ENCODE peak calls at places on chromosome 5, in ten cellular contexts. Z is CD8-positive, alpha-beta memory T cell; I is caudate nucleus; R is adipocyte; L is GM04504; B is LHCN-M2; G is stimulated activated CD4-positive, alpha-beta T cell treated with anti-CD3 and anti-CD28 coated beads, Interleukin-12 subunit alpha, Interleukin-12 subunit beta, amount 100 ng/mL, for 24 hours; F is HT1080; S is left lobe of liver; W is OCI-LY7. O is an unnamed sample.

GRCh38 chr5:141857226-141857625 is 21.0 kb downstream of the PCDH1 start:
- DNase-seq in Z (no peak), I (no peak), R (no peak), L (no peak), B (no peak), G (no peak), F (no peak), S (no peak), W (no peak), O (no peak)

GRCh38 chr5:102583663-102584062 is 84.9 kb upstream of the SLCO6A1 start:
- DNase-seq in Z (no peak), I (no peak), R (peak; percentile 79), L (no peak), B (peak; percentile 35), G (no peak), F (peak; percentile 32), S (no peak), W (peak; percentile 8), O (peak; percentile 4)

GRCh38 chr5:81717815-81718214 is 33.1 kb downstream of the SSBP2 start:
- DNase-seq in Z (no peak), I (no peak), R (no peak), L (no peak), B (peak; percentile 16), G (no peak), F (no peak), S (no peak), W (no peak), O (no peak)

GRCh38 chr5:165029471-165029870 is 1524.1 kb downstream of the MAT2B start:
- DNase-seq in Z (no peak), I (no peak), R (no peak), L (no peak), B (peak; percentile 1), G (no peak), F (peak; percentile 62), S (no peak), W (peak; percentile 1), O (no peak)

GRCh38 chr5:115418788-115419187 is 122.3 kb upstream of the CCDC112 start:
- DNase-seq in Z (no peak), I (no peak), R (no peak), L (no peak), B (no peak), G (no peak), F (no peak), S (no peak), W (no peak), O (no peak)

GRCh38 chr5:122358382-122358990 is 46.4 kb downstream of the SNCAIP start:
- DNase-seq in Z (no peak), I (no peak), R (no peak), L (no peak), B (no peak), G (no peak), F (no peak), S (no peak), W (no peak), O (no peak)

GRCh38 chr5:65395526-65396155 is 86.1 kb downstream of the ADAMTS6 start:
- DNase-seq in Z (no peak), I (no peak), R (peak; percentile 28), L (no peak), B (peak; percentile 44), G (no peak), F (no peak), S (no peak), W (no peak), O (no peak)

GRCh38 chr5:43699910-43700309 is 96.9 kb downstream of the NNT start:
- DNase-seq in Z (no peak), I (no peak), R (no peak), L (no peak), B (no peak), G (no peak), F (no peak), S (peak; percentile 61), W (no peak), O (no peak)

GRCh38 chr5:42807722-42808447 is 3.8 kb downstream of the SELENOP start:
- DNase-seq in Z (no peak), I (no peak), R (no peak), L (no peak), B (no peak), G (no peak), F (no peak), S (no peak), W (no peak), O (no peak)

GRCh38 chr5:97508864-97509263 is 325.8 kb upstream of the RIOK2 start:
- DNase-seq in Z (no peak), I (no peak), R (no peak), L (no peak), B (no peak), G (no peak), F (no peak), S (no peak), W (no peak), O (no peak)

GRCh38 chr5:68730220-68731010 is 363.4 kb upstream of the SLC30A5 start:
- DNase-seq in Z (no peak), I (no peak), R (peak; percentile 90), L (peak; percentile 66), B (peak; percentile 68), G (no peak), F (peak; percentile 56), S (no peak), W (no peak), O (peak; percentile 38)

GRCh38 chr5:132388244-132389050 is 18.9 kb downstream of the SLC22A5 start:
- DNase-seq in Z (no peak), I (no peak), R (peak; percentile 52), L (peak; percentile 36), B (peak; percentile 67), G (no peak), F (peak; percentile 52), S (no peak), W (no peak), O (no peak)

GRCh38 chr5:66002415-66002814 is 76.0 kb downstream of the ERBIN start:
- DNase-seq in Z (no peak), I (no peak), R (no peak), L (no peak), B (peak; percentile 19), G (no peak), F (no peak), S (no peak), W (no peak), O (no peak)

GRCh38 chr5:180563994-180564393 is 27.3 kb downstream of the SCGB3A1 start:
- DNase-seq in Z (no peak), I (no peak), R (no peak), L (no peak), B (no peak), G (no peak), F (no peak), S (no peak), W (no peak), O (no peak)

GRCh38 chr5:67146574-67146973 is 50.0 kb downstream of the CD180 start:
- DNase-seq in Z (no peak), I (no peak), R (peak; percentile 77), L (no peak), B (no peak), G (no peak), F (no peak), S (no peak), W (no peak), O (no peak)

GRCh38 chr5:143887901-143888648 is 76.1 kb downstream of the HMHB1 start:
- DNase-seq in Z (no peak), I (no peak), R (peak; percentile 55), L (peak; percentile 91), B (peak; percentile 90), G (no peak), F (peak; percentile 85), S (no peak), W (no peak), O (peak; percentile 43)

GRCh38 chr5:99037668-99038067 is 108.9 kb upstream of the CHD1 start:
- DNase-seq in Z (peak; percentile 25), I (no peak), R (no peak), L (no peak), B (no peak), G (no peak), F (peak; percentile 59), S (no peak), W (no peak), O (no peak)

GRCh38 chr5:178525906-178526732 is 64.1 kb downstream of the COL23A1 start:
- DNase-seq in Z (no peak), I (no peak), R (no peak), L (no peak), B (no peak), G (no peak), F (no peak), S (no peak), W (no peak), O (no peak)

GRCh38 chr5:137997726-137998213 is 35.1 kb downstream of the FAM13B start:
- DNase-seq in Z (no peak), I (no peak), R (no peak), L (no peak), B (peak; percentile 15), G (no peak), F (peak; percentile 72), S (no peak), W (peak; percentile 8), O (no peak)

GRCh38 chr5:113693205-113693553 is 179.7 kb downstream of the YTHDC2 start:
- DNase-seq in Z (no peak), I (no peak), R (no peak), L (no peak), B (no peak), G (no peak), F (no peak), S (no peak), W (no peak), O (no peak)